ENCODE peak calls at places on chromosomes 5 and 9, in five cellular contexts. One of them, this sample, is unnamed.

GRCh38 chr5:180618830-180619562 is 27.7 kb upstream of the SCGB3A1 start:
- DNase-seq in K562: no peak
- DNase-seq in HepG2: no peak
- DNase-seq in GM12878: no peak
- DNase-seq in H1: peak
- DNase-seq in this sample: peak

GRCh38 chr5:83109380-83109779 is 32.0 kb downstream of the XRCC4 start:
- DNase-seq in K562: no peak
- DNase-seq in HepG2: no peak
- DNase-seq in GM12878: no peak
- DNase-seq in H1: no peak
- DNase-seq in this sample: no peak

GRCh38 chr9:33375238-33375840 is 27.0 kb downstream of the AQP7 start:
- DNase-seq in K562: no peak
- DNase-seq in HepG2: no peak
- DNase-seq in GM12878: no peak
- DNase-seq in H1: peak
- DNase-seq in this sample: no peak

GRCh38 chr5:122984425-122984824 is 52.1 kb downstream of the PPIC start:
- DNase-seq in K562: no peak
- DNase-seq in HepG2: no peak
- DNase-seq in GM12878: no peak
- DNase-seq in H1: no peak
- DNase-seq in this sample: no peak

GRCh38 chr5:123807177-123807900 is 295.4 kb downstream of the CSNK1G3 start:
- DNase-seq in K562: no peak
- DNase-seq in HepG2: no peak
- DNase-seq in GM12878: no peak
- DNase-seq in H1: no peak
- DNase-seq in this sample: no peak

GRCh38 chr9:90774682-90775081 is 26.9 kb upstream of the SYK start:
- DNase-seq in K562: no peak
- DNase-seq in HepG2: no peak
- DNase-seq in GM12878: peak
- DNase-seq in H1: no peak
- DNase-seq in this sample: no peak

GRCh38 chr5:5308319-5308718 is 114.2 kb upstream of the ICE1 start:
- DNase-seq in K562: no peak
- DNase-seq in HepG2: no peak
- DNase-seq in GM12878: no peak
- DNase-seq in H1: no peak
- DNase-seq in this sample: no peak

GRCh38 chr5:132825824-132826391 is 4.5 kb downstream of the SHROOM1 start:
- DNase-seq in K562: no peak
- DNase-seq in HepG2: no peak
- DNase-seq in GM12878: no peak
- DNase-seq in H1: peak
- DNase-seq in this sample: no peak

GRCh38 chr5:167982-168660 is 23.2 kb upstream of the LRRC14B start:
- DNase-seq in K562: no peak
- DNase-seq in HepG2: no peak
- DNase-seq in GM12878: no peak
- DNase-seq in H1: no peak
- DNase-seq in this sample: no peak

GRCh38 chr5:56615750-56616149 is 199.6 kb upstream of the MAP3K1 start:
- DNase-seq in K562: no peak
- DNase-seq in HepG2: no peak
- DNase-seq in GM12878: no peak
- DNase-seq in H1: no peak
- DNase-seq in this sample: no peak
- TF ChIP-seq YY1 in K562: no peak
- TF ChIP-seq YY1 in HepG2: no peak
- TF ChIP-seq YY1 in GM12878: no peak
- TF ChIP-seq YY1 in H1: no peak
- TF ChIP-seq YY1 in this sample: no peak

GRCh38 chr5:119036101-119036762 is 34.7 kb upstream of the DMXL1 start:
- DNase-seq in K562: peak
- DNase-seq in HepG2: no peak
- DNase-seq in GM12878: no peak
- DNase-seq in H1: no peak
- DNase-seq in this sample: no peak
- TF ChIP-seq GABPA in K562: no peak
- TF ChIP-seq GABPA in HepG2: no peak
- TF ChIP-seq GABPA in GM12878: no peak
- TF ChIP-seq GABPA in H1: no peak
- TF ChIP-seq GABPA in this sample: no peak

DNA sequence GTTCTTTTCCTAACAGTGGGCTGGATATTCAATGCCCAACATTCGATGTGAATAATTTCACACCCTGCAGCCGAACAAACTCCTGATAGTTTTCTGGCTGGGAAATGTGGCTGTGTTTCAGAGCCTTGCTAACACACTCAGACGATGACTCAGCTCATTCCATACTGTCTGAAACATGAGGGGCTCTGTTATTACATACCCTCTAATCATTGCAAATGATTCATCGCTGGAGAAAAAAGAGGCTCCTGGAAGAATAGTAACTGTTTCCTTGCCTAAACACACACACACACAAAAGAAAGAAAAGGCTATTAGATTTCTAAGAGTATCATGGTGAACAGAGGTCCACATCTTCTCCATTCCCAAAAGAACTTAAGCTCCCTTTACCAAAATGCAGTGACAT is 75.7 kb downstream of the OXCT1 start:
- DNase-seq in K562: no peak
- DNase-seq in HepG2: peak
- DNase-seq in GM12878: no peak
- DNase-seq in H1: no peak
- DNase-seq in this sample: no peak
- TF ChIP-seq YY1 in K562: no peak
- TF ChIP-seq YY1 in HepG2: no peak
- TF ChIP-seq YY1 in GM12878: no peak
- TF ChIP-seq YY1 in H1: no peak
- TF ChIP-seq YY1 in this sample: no peak

DNA sequence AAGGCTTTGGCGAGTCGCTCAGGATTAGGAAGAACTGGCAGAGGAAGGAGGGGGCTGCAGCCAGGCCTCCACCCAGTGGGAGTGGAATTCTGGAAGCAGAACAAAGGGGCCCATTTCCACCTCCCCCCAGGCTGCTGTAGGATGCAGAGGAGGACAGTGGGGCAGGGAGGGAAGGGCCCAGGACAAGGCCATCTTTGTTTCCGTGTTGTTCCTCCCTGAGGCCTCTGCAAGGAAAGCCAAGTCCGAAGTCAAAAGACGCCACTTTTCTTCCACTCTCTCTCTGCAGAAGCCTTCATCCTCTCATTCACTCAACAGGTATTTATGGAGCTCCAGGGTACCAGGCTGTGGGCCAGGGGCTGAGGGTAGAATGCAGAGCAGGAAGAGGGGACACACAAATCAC is 70.7 kb downstream of the ENTREP1 start:
- DNase-seq in K562: no peak
- DNase-seq in HepG2: no peak
- DNase-seq in GM12878: no peak
- DNase-seq in H1: no peak
- DNase-seq in this sample: no peak
- TF ChIP-seq GABPA in K562: no peak
- TF ChIP-seq GABPA in HepG2: no peak
- TF ChIP-seq GABPA in GM12878: no peak
- TF ChIP-seq GABPA in H1: no peak
- TF ChIP-seq GABPA in this sample: no peak